ENCODE peak calls at places on chromosomes 3 and 15, in six cellular contexts. O is A549; Q is left cardiac atrium; B is AG09309; U is stimulated activated CD8-positive, alpha-beta memory T cell treated with anti-CD3 and anti-CD28 coated beads, Interleukin-4, amount 100 ng/mL, for 24 hours; R is AG08396. N is an unnamed sample.

GRCh38 chr3:55795736-55796135 is 308.6 kb upstream of the WNT5A start:
- DNase-seq in U (no peak), O (no peak), Q (no peak), R (no peak), B (no peak), N (no peak)

GRCh38 chr15:99305761-99306505 is 54.7 kb downstream of the LRRC28 start:
- DNase-seq in Q (peak; percentile 68), O (no peak), U (no peak), B (peak; percentile 62), R (peak; percentile 33), N (peak; percentile 50)

GRCh38 chr15:60576515-60576914 is 97.6 kb upstream of the ICE2 start:
- DNase-seq in B (no peak), Q (no peak), U (no peak), O (no peak), R (no peak), N (no peak)

GRCh38 chr3:15391007-15391406 is 36.3 kb downstream of the METTL6 start:
- DNase-seq in Q (no peak), R (no peak), U (no peak), O (no peak), B (no peak), N (no peak)

GRCh38 chr15:93709708-93710107 is 521.7 kb upstream of the MCTP2 start:
- DNase-seq in O (no peak), B (no peak), Q (no peak), R (no peak), U (no peak), N (no peak)

GRCh38 chr15:75827691-75828090 is 15.6 kb upstream of the UBE2Q2 start:
- DNase-seq in O (no peak), B (no peak), Q (no peak), U (no peak), R (no peak), N (no peak)

GRCh38 chr3:66138336-66139234 is 82.2 kb upstream of the SLC25A26 start:
- DNase-seq in U (no peak), Q (peak; percentile 35), O (peak; percentile 43), B (no peak), R (peak; percentile 71), N (peak; percentile 65)

GRCh38 chr15:84586641-84587160 is 14.1 kb upstream of the ZSCAN2 start:
- DNase-seq in R (no peak), Q (no peak), O (no peak), U (no peak), B (no peak), N (no peak)

GRCh38 chr15:89244512-89244869 is 712 bp downstream of the FANCI start:
- DNase-seq in O (no peak), B (no peak), Q (no peak), U (no peak), R (peak; percentile 28), N (no peak)

GRCh38 chr3:38582941-38583645 is 66.4 kb downstream of the SCN5A start:
- DNase-seq in Q (no peak), R (no peak), B (no peak), O (no peak), U (no peak), N (no peak)

GRCh38 chr3:138493804-138494606 is 59.6 kb downstream of the ESYT3 start:
- DNase-seq in R (peak; percentile 47), B (peak; percentile 88), Q (no peak), O (peak; percentile 15), U (no peak), N (no peak)

GRCh38 chr3:37052860-37053259 is 59.5 kb downstream of the MLH1 start:
- DNase-seq in O (no peak), Q (no peak), B (no peak), R (no peak), U (no peak), N (no peak)

GRCh38 chr3:126510323-126510910 is 7.2 kb downstream of the UROC1 start:
- DNase-seq in Q (peak; percentile 9), B (no peak), O (no peak), U (no peak), R (no peak), N (no peak)

GRCh38 chr3:127734754-127735473 is 62.2 kb downstream of the ABTB1 start:
- DNase-seq in O (no peak), U (no peak), R (peak; percentile 85), Q (peak; percentile 43), B (peak; percentile 94), N (peak; percentile 51)

GRCh38 chr3:68972358-68972979 is 40.1 kb upstream of the TAFA4 start:
- DNase-seq in B (peak; percentile 21), Q (peak; percentile 44), O (peak; percentile 36), U (peak; percentile 11), R (peak; percentile 53), N (peak; percentile 20)

GRCh38 chr15:26210980-26211379 is 347.9 kb upstream of the ATP10A start:
- DNase-seq in B (no peak), O (no peak), R (no peak), U (no peak), Q (no peak), N (no peak)

GRCh38 chr15:94164202-94164807 is 67.1 kb upstream of the MCTP2 start:
- DNase-seq in O (no peak), Q (peak; percentile 34), B (no peak), R (peak; percentile 34), U (peak; percentile 37), N (peak; percentile 40)

GRCh38 chr3:38031022-38031994 is 1.9 kb upstream of the PLCD1 start:
- DNase-seq in Q (peak; percentile 71), O (peak; percentile 78), U (no peak), R (peak; percentile 59), B (no peak), N (no peak)

GRCh38 chr15:89088605-89089315 is 504 bp downstream of the ABHD2 start:
- DNase-seq in U (no peak), Q (peak; percentile 45), R (peak; percentile 23), O (no peak), B (no peak), N (peak; percentile 52)

GRCh38 chr3:162601101-162601670 is 1104.6 kb downstream of the OTOL1 start:
- DNase-seq in O (no peak), U (no peak), B (no peak), Q (no peak), R (no peak), N (no peak)

GRCh38 chr15:82305621-82306048 is 43.0 kb downstream of the SAXO2 start:
- DNase-seq in U (no peak), O (no peak), B (no peak), Q (no peak), R (no peak), N (no peak)

GRCh38 chr3:43285644-43286043 is 696 bp upstream of the SNRK start:
- DNase-seq in B (no peak), O (no peak), Q (no peak), U (no peak), R (no peak), N (no peak)

GRCh38 chr3:23183731-23184130 is 19.4 kb upstream of the UBE2E2 start:
- DNase-seq in Q (no peak), U (no peak), O (peak; percentile 54), B (peak; percentile 24), R (peak; percentile 39), N (no peak)

GRCh38 chr3:86990734-86991481 is at the start of gene VGLL3:
- DNase-seq in R (peak; percentile 79), Q (peak; percentile 78), O (peak; percentile 64), B (no peak), U (no peak), N (peak; percentile 33)

GRCh38 chr3:159764211-159765024 is 224.2 kb upstream of the IL12A start:
- DNase-seq in O (peak; percentile 68), Q (no peak), B (peak; percentile 48), R (peak; percentile 82), U (no peak), N (peak; percentile 67)

GRCh38 chr3:118628704-118629341 is 405.8 kb downstream of the IGSF11 start:
- DNase-seq in B (no peak), U (no peak), Q (peak; percentile 36), O (peak; percentile 59), R (peak; percentile 35), N (peak; percentile 16)

GRCh38 chr3:9815986-9816385 is 5.9 kb downstream of the TTLL3 start:
- DNase-seq in U (no peak), B (no peak), R (no peak), Q (no peak), O (no peak), N (no peak)

GRCh38 chr3:192022412-192022811 is 561.4 kb downstream of the PYDC2 start:
- DNase-seq in O (no peak), R (no peak), U (no peak), Q (no peak), B (no peak), N (no peak)

GRCh38 chr3:196216081-196216564 is at the start of gene SLC51A:
- DNase-seq in O (no peak), B (no peak), R (no peak), Q (no peak), U (no peak), N (no peak)

GRCh38 chr3:133394561-133395311 is 5.1 kb upstream of the BFSP2 start:
- DNase-seq in U (no peak), Q (no peak), O (no peak), R (no peak), B (no peak), N (no peak)

GRCh38 chr15:55588818-55589122 is 625 bp upstream of the PYGO1 start:
- DNase-seq in Q (no peak), O (no peak), R (no peak), B (no peak), U (no peak), N (peak; percentile 8)

GRCh38 chr15:77029166-77030041 is 34.5 kb downstream of the PSTPIP1 start:
- DNase-seq in O (no peak), Q (peak; percentile 12), R (no peak), B (no peak), U (no peak), N (no peak)

GRCh38 chr15:60095711-60096110 is 91.6 kb downstream of the FOXB1 start:
- DNase-seq in B (no peak), U (no peak), R (no peak), O (no peak), Q (no peak), N (no peak)

GRCh38 chr3:115792206-115792955 is 169.1 kb downstream of the GAP43 start:
- DNase-seq in U (no peak), O (no peak), B (no peak), R (no peak), Q (no peak), N (no peak)

GRCh38 chr3:104291878-104292277 is 1074.8 kb upstream of the ALCAM start:
- DNase-seq in O (no peak), Q (no peak), U (no peak), B (no peak), R (no peak), N (no peak)